ENCODE peak calls at places on chromosomes 3 and 15, in six cellular contexts. D is GM12878, S is HCT116, N is HepG2, G is K562, P is H1. O is an unnamed sample.
A peak's percentile ranks its signal among the peaks of the same experiment; 100 is the strongest.

GRCh38 chr3:124401841-124402240 is 328.4 kb upstream of the UMPS start:
- DNase-seq in D (no peak), S (no peak), N (no peak), P (no peak), G (no peak), O (no peak)

GRCh38 chr3:112499328-112499727 is at the start of gene BTLA:
- DNase-seq in N (no peak), G (no peak), D (peak; percentile 79), P (no peak), S (no peak), O (no peak)

GRCh38 chr3:119380697-119381096 is 82.7 kb downstream of the TMEM39A start:
- DNase-seq in G (no peak), S (peak; percentile 7), N (no peak), P (no peak), D (no peak), O (no peak)

GRCh38 chr15:64732156-64732860 is 43.1 kb downstream of the RBPMS2 start:
- DNase-seq in P (no peak), D (peak; percentile 24), N (peak; percentile 85), S (no peak), G (no peak), O (no peak)

GRCh38 chr3:182637350-182638197 is 155.7 kb upstream of the ATP11B start:
- DNase-seq in P (no peak), S (no peak), N (no peak), D (no peak), G (no peak), O (no peak)

GRCh38 chr15:98776607-98777281 is 128.4 kb downstream of the IGF1R start:
- DNase-seq in D (peak; percentile 67), N (peak; percentile 78), S (no peak), G (peak; percentile 31), P (no peak), O (no peak)

GRCh38 chr3:85090495-85090894 is 131.7 kb downstream of the CADM2 start:
- DNase-seq in N (peak; percentile 4), P (no peak), G (no peak), S (no peak), D (no peak), O (no peak)

GRCh38 chr3:12299026-12299425 is 10.2 kb downstream of the PPARG start:
- DNase-seq in S (no peak), G (no peak), N (no peak), P (no peak), D (no peak), O (no peak)

GRCh38 chr15:57909388-57909787 is 156.1 kb downstream of the ALDH1A2 start:
- DNase-seq in G (no peak), S (no peak), D (no peak), P (no peak), N (no peak), O (no peak)

GRCh38 chr3:9402410-9403228 is 5.2 kb downstream of the SETD5 start:
- DNase-seq in N (peak; percentile 88), D (no peak), S (no peak), G (peak; percentile 49), P (peak; percentile 59), O (peak; percentile 62)

GRCh38 chr15:39756806-39757522 is 25.7 kb downstream of the FSIP1 start:
- DNase-seq in S (peak; percentile 47), G (peak; percentile 22), N (peak; percentile 43), D (no peak), P (no peak), O (peak; percentile 28)

GRCh38 chr3:150237490-150237889 is 170.6 kb upstream of the TSC22D2 start:
- DNase-seq in S (peak; percentile 22), N (no peak), P (no peak), G (no peak), D (no peak), O (no peak)

GRCh38 chr3:150236683-150237082 is 171.4 kb upstream of the TSC22D2 start:
- DNase-seq in P (no peak), G (no peak), S (no peak), N (no peak), D (no peak), O (no peak)

GRCh38 chr3:150238995-150239612 is 169.0 kb upstream of the TSC22D2 start:
- DNase-seq in S (peak; percentile 56), P (peak; percentile 38), G (no peak), D (no peak), N (peak; percentile 25), O (peak; percentile 51)

GRCh38 chr3:150239764-150240163 is 168.3 kb upstream of the TSC22D2 start:
- DNase-seq in P (no peak), G (no peak), S (no peak), N (no peak), D (no peak), O (no peak)

DNA sequence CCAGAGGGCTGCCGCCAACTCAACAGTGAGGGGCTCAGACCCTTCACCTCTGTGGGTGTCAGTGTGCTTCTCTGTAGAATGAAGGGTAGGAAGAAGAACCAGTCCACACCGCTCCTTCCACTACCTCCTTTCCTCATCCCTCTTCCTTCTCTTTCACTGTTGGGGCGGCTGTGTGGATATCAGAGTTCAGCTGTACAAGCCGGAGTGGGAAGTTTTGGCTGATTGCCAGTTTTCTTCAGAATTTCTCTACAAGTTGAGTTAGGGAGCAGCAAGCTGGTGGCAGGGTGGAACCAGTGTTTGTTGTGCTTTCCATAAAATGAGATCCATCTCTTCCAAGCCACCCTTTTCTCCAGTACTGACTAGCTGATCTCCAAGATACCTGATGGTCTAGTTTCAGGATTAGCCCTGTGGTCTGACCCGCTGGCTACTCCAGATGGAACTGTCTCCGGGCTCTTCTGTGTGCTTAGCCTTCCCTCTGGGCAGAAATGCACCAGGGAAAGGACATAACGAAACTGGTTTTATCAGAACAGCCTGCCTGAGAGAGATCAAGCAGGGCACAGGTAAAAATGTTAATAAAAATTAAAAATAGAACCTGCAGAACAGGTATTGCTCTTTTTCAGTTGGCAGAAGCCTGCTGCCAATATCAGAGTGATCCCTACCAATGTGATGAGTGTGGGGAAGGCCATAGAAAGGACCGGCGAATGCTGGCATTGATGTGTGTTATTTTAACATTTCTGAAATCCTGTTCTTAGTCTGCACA is 169.9 kb upstream of the TSC22D2 start:
- DNase-seq in N (no peak), G (no peak), P (no peak), D (no peak), S (no peak), O (no peak)
- TF ChIP-seq ZNF274 in N (no peak), G (no peak), P (no peak), D (no peak), S (no peak), O (no peak)

DNA sequence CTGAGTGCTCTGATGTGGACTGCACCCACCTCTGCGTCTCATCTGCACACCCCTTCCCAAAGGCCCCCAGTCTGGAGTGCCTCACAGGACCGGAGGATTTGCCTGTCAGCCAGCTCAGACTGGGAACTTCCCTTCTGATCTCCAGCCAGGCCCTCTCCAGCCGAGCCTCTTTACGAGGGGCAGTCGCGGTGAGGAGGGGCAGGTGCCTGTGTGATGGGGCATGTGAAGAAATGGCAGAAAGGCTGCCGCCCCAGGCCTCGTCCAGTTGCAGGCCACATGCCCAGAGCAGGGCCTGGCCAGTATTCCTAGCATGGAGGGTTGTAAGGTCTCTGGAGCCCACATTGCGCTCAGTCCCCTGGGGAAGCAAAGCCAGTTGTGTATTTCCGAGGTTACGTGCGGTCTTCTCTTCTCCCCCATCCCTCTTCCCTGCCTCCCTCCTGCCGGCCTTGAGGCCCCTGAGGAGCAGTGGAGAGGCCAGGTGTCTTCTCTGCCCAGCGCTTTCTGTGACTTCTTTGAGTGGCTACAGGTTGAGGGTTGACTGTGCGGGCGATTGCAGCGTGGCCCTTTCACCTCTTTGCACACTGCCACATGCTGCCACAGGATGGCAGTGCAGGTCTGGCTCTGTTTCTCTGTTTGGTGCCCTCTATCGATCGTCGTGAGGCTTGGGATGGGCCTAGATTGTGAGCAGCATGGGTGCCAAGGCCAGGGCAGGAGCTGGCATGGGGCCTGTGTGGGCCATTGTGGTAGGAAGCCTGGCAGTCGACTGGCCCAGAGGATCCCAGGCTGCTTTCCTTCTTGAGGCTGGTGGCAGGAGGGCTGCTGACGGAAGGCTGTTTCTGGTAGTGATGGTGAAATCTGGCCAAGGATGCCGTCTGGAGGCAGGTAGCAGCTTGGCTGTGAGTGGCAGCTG is 5.3 kb downstream of the CLK3 start:
- DNase-seq in S (peak; percentile 77), N (peak; percentile 79), G (peak; percentile 54), P (peak; percentile 53), D (no peak), O (peak; percentile 71)
- H3K9ac ChIP-seq in S (no peak overlapping the region), N (no peak overlapping the region), G (peak overlapping the region; percentile 38), P (no peak overlapping the region), D (peak overlapping the region; percentile 16), O (no peak overlapping the region)

GRCh38 chr3:40723078-40723660 is 198.4 kb downstream of the ZNF621 start:
- DNase-seq in N (no peak), S (no peak), D (no peak), G (no peak), P (no peak), O (no peak)
- H3K4me3 ChIP-seq in N (no peak overlapping the region), S (no peak overlapping the region), D (no peak overlapping the region), G (no peak overlapping the region), P (no peak overlapping the region), O (no peak overlapping the region)

DNA sequence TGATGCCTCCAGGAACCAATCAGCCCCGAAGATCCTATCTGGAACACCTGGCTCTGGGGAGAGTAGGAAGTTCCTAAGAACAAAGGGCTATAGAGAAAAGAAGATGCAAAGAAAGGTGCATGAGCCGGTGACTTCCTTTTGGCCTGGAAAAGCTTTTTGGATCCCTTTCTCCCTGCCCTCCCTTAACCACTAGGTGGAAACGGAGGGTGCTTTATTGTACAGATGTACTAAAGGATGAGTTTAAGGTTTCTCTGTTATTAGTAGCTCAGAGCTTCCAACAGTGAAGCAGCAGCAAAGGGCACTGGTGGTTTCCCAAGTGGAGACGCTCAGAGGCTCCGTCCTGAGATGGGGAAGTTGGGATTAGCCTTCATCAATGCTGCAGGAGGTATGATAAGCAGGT is 6.0 kb upstream of the ADGRG7 start:
- DNase-seq in P (no peak), S (peak; percentile 41), N (peak; percentile 38), D (no peak), G (no peak), O (peak; percentile 39)
- TF ChIP-seq ZNF274 in P (no peak), S (no peak), N (no peak), D (no peak), G (no peak), O (no peak)

O was measured in NT2/D1.